ENCODE peak calls at places on chromosomes 2 and 18, in four cellular contexts. J is HepG2, L is GM12878, D is K562. N is an unnamed sample.
A peak's percentile ranks its signal among the peaks of the same experiment; 100 is the strongest.

GRCh38 chr2:106104332-106105062 is 89.6 kb downstream of the UXS1 start:
- DNase-seq in L (no peak), J (peak; percentile 72), D (peak; percentile 79), N (peak; percentile 67)

GRCh38 chr2:25894135-25894830 is 16.0 kb upstream of the ASXL2 start:
- DNase-seq in L (no peak), D (no peak), J (peak; percentile 49), N (no peak)

GRCh38 chr2:118061135-118061955 is 26.9 kb upstream of the INSIG2 start:
- DNase-seq in D (no peak), J (peak; percentile 52), L (peak; percentile 57), N (no peak)

GRCh38 chr18:36015629-36016028 is 43.1 kb downstream of the RMP24 start:
- DNase-seq in D (no peak), L (peak; percentile 66), J (no peak), N (no peak)

GRCh38 chr2:130756041-130756720 is 841 bp downstream of the AMER3 start:
- DNase-seq in L (no peak), J (no peak), D (peak; percentile 78), N (peak; percentile 84)

GRCh38 chr2:160075171-160075570 is 12.8 kb upstream of the PLA2R1 start:
- DNase-seq in D (no peak), L (no peak), J (no peak), N (no peak)

GRCh38 chr2:206572725-206573124 is 69.6 kb upstream of the FAM237A start:
- DNase-seq in L (no peak), D (no peak), J (no peak), N (no peak)

GRCh38 chr2:1318366-1319009 is 94.8 kb upstream of the TPO start:
- DNase-seq in D (no peak), J (no peak), L (no peak), N (no peak)

GRCh38 chr2:77521931-77522470 is at the start of gene LRRTM4:
- DNase-seq in L (no peak), D (no peak), J (no peak), N (peak; percentile 50)

GRCh38 chr2:108884629-108885028 is 98.1 kb downstream of the CCDC138 start:
- DNase-seq in L (no peak), J (no peak), D (no peak), N (no peak)

GRCh38 chr2:235727891-235728380 is 234.1 kb downstream of the AGAP1 start:
- DNase-seq in J (no peak), D (no peak), L (no peak), N (no peak)

GRCh38 chr2:108396845-108397244 is 19.1 kb downstream of the SULT1C4 start:
- DNase-seq in D (no peak), L (no peak), J (peak; percentile 57), N (no peak)

GRCh38 chr2:55958756-55959155 is 35.2 kb upstream of the EFEMP1 start:
- DNase-seq in D (no peak), L (no peak), J (no peak), N (no peak)

GRCh38 chr18:13892098-13892497 is 23.2 kb downstream of the MC2R start:
- DNase-seq in D (no peak), L (no peak), J (no peak), N (no peak)

GRCh38 chr2:191165190-191165643 is 14.4 kb upstream of the STAT4 start:
- DNase-seq in L (no peak), J (peak; percentile 23), D (peak; percentile 7), N (no peak)

GRCh38 chr2:216676630-216677029 is 18.7 kb downstream of the IGFBP5 start:
- DNase-seq in J (no peak), D (no peak), L (no peak), N (no peak)

GRCh38 chr18:47191956-47192355 is 15.8 kb upstream of the IER3IP1 start:
- DNase-seq in J (peak; percentile 32), L (no peak), D (no peak), N (no peak)

GRCh38 chr2:241796610-241797138 is 12.3 kb upstream of the NEU4 start:
- DNase-seq in J (no peak), L (no peak), D (peak; percentile 4), N (no peak)

GRCh38 chr2:20111311-20112131 is 60.1 kb upstream of the LAPTM4A start:
- DNase-seq in D (no peak), J (peak; percentile 37), L (no peak), N (no peak)

GRCh38 chr18:13136689-13137040 is 81.9 kb upstream of the LDLRAD4 start:
- DNase-seq in D (no peak), J (no peak), L (no peak), N (no peak)

GRCh38 chr18:56127322-56128099 is 510.9 kb downstream of the TXNL1 start:
- DNase-seq in L (no peak), J (no peak), D (no peak), N (no peak)

GRCh38 chr2:1865716-1866234 is 121.5 kb upstream of the PXDN start:
- DNase-seq in L (no peak), J (no peak), D (no peak), N (no peak)

GRCh38 chr2:10818986-10819385 is 6.4 kb upstream of the PDIA6 start:
- DNase-seq in L (no peak), J (no peak), D (no peak), N (no peak)

DNA sequence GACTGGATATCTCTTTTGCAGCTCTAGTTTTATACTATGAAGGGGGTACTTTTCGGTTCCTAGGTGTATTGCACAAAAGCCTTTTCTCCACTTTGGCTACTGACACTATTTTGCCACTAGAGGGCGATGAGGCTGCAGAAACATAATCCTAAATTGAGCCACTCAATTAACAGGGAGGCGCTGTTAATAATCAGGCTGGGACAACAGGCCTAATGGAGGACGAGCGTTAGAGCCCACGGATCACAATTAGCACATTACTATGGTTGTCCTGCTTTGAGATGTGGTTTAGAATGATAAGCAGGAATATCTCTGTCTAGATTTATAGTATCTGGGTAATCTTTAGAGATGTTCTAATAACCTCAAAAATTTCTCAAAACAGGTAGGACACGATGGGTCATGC is 62.2 kb upstream of the PMAIP1 start:
- DNase-seq in J (peak; percentile 52), D (peak; percentile 47), L (peak; percentile 82), N (no peak)
- TF ChIP-seq MAX in J (no peak), D (no peak), L (no peak), N (no peak)

DNA sequence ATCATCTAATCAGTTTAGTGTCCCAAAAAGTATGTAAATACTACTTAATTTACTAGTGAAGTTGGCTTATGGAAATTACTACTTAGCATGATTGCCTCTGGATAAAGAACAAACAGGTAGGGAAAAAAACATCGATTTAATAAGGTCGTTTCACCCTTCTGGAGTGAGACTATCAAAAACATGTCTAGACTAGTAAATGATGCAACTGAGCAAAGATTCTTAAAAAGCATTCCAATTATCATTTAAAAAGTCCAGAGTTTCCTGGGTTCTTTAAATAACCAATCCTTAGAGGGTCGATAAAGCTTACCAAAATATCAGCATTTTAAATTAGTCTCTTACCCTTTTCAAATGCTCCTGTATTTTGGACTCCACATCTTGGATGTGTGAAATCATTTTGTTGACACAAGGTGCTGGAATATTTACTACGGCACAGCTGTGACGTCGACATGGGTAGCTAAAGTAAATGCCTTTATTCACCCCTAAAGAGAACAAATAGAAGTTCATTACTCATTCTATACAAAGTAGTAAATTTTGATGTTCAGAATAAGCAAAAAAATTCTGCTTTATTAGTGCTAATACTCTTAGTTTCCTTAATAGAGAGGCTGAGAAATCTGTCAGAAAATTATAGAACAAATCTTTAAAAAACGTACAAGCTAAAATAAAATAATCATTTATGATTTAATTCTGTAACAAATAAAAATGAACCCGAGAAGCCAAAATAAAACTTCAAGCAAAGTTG is 70.6 kb downstream of the CCDC178 start:
- DNase-seq in L (no peak), D (no peak), J (no peak), N (no peak)
- TF ChIP-seq KDM1A in L (no peak), D (no peak), J (no peak), N (no peak)

GRCh38 chr18:44536041-44536440 is 144.6 kb upstream of the SETBP1 start:
- DNase-seq in L (no peak), D (no peak), J (no peak), N (no peak)
- TF ChIP-seq TAF1 in L (no peak), D (no peak), J (no peak), N (no peak)

DNA sequence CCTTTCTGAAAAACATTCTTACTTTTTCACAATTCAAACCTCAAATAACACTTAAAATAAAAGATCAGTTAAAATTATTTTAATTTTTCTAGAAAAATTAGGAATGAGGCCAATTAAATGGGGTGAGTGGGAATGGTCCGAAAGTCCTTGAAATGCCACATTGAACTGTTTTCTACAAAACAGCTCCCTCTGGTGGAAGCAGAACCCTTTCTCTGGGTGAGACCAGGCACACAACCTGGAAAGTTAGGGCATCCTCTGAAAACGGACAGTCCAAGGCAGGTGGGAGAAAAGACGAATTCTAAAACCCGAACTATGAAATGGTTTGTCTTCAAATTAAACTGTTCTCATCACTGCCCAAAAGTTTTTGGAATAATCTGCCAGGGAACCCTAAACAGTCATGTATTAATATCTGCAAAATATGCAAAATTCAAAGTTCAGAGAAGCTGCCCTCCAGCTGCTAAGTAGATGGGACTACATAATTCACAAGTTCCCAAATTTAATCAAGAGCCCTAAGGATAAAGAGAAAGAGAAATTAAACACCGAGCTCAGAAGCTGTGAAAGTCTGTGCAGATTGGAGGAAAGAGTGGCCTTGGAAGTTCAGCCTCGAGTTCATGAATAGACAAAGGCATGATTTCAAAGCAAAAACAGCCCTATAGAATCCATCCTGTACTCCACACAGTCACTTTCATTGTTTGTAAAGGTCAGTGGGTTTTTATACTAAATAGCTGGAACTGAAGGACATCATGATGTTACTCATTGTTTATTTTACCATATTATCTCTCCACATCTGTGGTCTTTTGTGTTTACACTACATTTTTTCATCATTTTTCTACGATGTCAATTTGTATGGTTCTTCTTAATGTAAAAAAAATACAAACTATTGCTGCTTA is 108.3 kb downstream of the PIEZO2 start:
- DNase-seq in J (peak; percentile 94), D (peak; percentile 41), L (no peak), N (no peak)
- TF ChIP-seq MAX in J (no peak), D (no peak), L (no peak), N (no peak)

GRCh38 chr2:96959406-96960110 is 26.8 kb downstream of the FAM178B start:
- DNase-seq in D (no peak), J (no peak), L (no peak), N (no peak)

GRCh38 chr2:96955694-96956610 is 30.4 kb downstream of the FAM178B start:
- DNase-seq in D (no peak), L (no peak), J (no peak), N (no peak)

GRCh38 chr2:96954490-96954846 is 31.9 kb downstream of the FAM178B start:
- DNase-seq in D (no peak), L (peak; percentile 39), J (no peak), N (no peak)

GRCh38 chr2:96960271-96960955 is 26.0 kb downstream of the FAM178B start:
- DNase-seq in D (peak; percentile 93), L (no peak), J (peak; percentile 76), N (peak; percentile 97)

GRCh38 chr2:96957299-96957698 is 29.1 kb downstream of the FAM178B start:
- DNase-seq in J (no peak), L (no peak), D (no peak), N (no peak)
- TF ChIP-seq KDM1A in J (no peak), L (no peak), D (no peak), N (no peak)